ENCODE peak calls at places on chromosome 12, in five cellular contexts. I is glutamatergic neuron; P is astrocyte of the cerebellum; F is CD8-positive, alpha-beta T cell; V is choroid plexus epithelial cell. M is an unnamed sample.
A peak's percentile ranks its signal among the peaks of the same experiment; 100 is the strongest.

GRCh38 chr12:95390192-95390591 is 83.8 kb upstream of the METAP2 start:
- DNase-seq in I (no peak), P (no peak), F (no peak), V (no peak), M (no peak)

GRCh38 chr12:64782181-64782580 is 23.0 kb upstream of the GNS start:
- DNase-seq in I (no peak), P (no peak), F (no peak), V (no peak), M (no peak)

GRCh38 chr12:16175893-16176292 is 101.6 kb downstream of the SLC15A5 start:
- DNase-seq in I (no peak), P (no peak), F (no peak), V (no peak), M (no peak)

GRCh38 chr12:3598896-3599295 is 107.9 kb downstream of the PRMT8 start:
- DNase-seq in I (no peak), P (no peak), F (no peak), V (no peak), M (no peak)

GRCh38 chr12:109760031-109760929 is 46.7 kb downstream of the FAM222A start:
- DNase-seq in I (no peak), P (no peak), F (peak; percentile 41), V (no peak), M (peak; percentile 1)

GRCh38 chr12:80837342-80837978 is 100.3 kb downstream of the LIN7A start:
- DNase-seq in I (peak; percentile 28), P (peak; percentile 66), F (no peak), V (peak; percentile 87), M (peak; percentile 34)

GRCh38 chr12:27260746-27261145 is 16.7 kb downstream of the STK38L start:
- DNase-seq in I (no peak), P (no peak), F (no peak), V (peak; percentile 76), M (no peak)

GRCh38 chr12:98644433-98644711 is 216 bp downstream of the IKBIP start:
- DNase-seq in I (peak; percentile 67), P (no peak), F (no peak), V (no peak), M (no peak)

GRCh38 chr12:64674367-64674922 is 64.2 kb downstream of the RASSF3 start:
- DNase-seq in I (no peak), P (no peak), F (peak; percentile 86), V (no peak), M (no peak)

GRCh38 chr12:9902539-9903228 is 21.4 kb downstream of the KLRF2 start:
- DNase-seq in I (no peak), P (no peak), F (no peak), V (no peak), M (no peak)

GRCh38 chr12:9897524-9897923 is 16.2 kb downstream of the KLRF2 start:
- DNase-seq in I (no peak), P (no peak), F (no peak), V (no peak), M (no peak)

GRCh38 chr12:9895215-9895971 is 14.1 kb downstream of the KLRF2 start:
- DNase-seq in I (no peak), P (no peak), F (no peak), V (no peak), M (no peak)

GRCh38 chr12:9899209-9899608 is 17.9 kb downstream of the KLRF2 start:
- DNase-seq in I (no peak), P (no peak), F (no peak), V (no peak), M (no peak)

GRCh38 chr12:9900930-9901329 is 19.6 kb downstream of the KLRF2 start:
- DNase-seq in I (no peak), P (no peak), F (no peak), V (no peak), M (no peak)
- TF ChIP-seq CTCF in I (no peak), P (no peak), F (no peak), V (no peak), M (no peak)

GRCh38 chr12:132828706-132829534 is at the start of gene GOLGA3:
- DNase-seq in I (peak; percentile 94), P (peak; percentile 82), F (peak; percentile 98), V (peak; percentile 96), M (peak; percentile 94)

GRCh38 chr12:132825861-132826260 is 2.8 kb downstream of the GOLGA3 start:
- DNase-seq in I (no peak), P (no peak), F (no peak), V (no peak), M (no peak)

GRCh38 chr12:132825089-132825488 is 3.6 kb downstream of the GOLGA3 start:
- DNase-seq in I (no peak), P (no peak), F (no peak), V (no peak), M (no peak)

GRCh38 chr12:132831771-132832170 is 3.1 kb upstream of the GOLGA3 start:
- DNase-seq in I (no peak), P (no peak), F (no peak), V (no peak), M (no peak)

GRCh38 chr12:132827763-132828703 is 636 bp downstream of the GOLGA3 start:
- DNase-seq in I (peak; percentile 36), P (peak; percentile 39), F (no peak), V (peak; percentile 79), M (no peak)
- TF ChIP-seq CTCF in I (no peak), P (no peak), F (no peak), V (peak; percentile 3), M (no peak)

GRCh38 chr12:51687142-51687935 is 96.3 kb downstream of the SCN8A start:
- DNase-seq in I (no peak), P (no peak), F (no peak), V (peak; percentile 9), M (no peak)

GRCh38 chr12:51693569-51693968 is 102.5 kb downstream of the SCN8A start:
- DNase-seq in I (no peak), P (no peak), F (no peak), V (no peak), M (no peak)

GRCh38 chr12:51686727-51687126 is 95.7 kb downstream of the SCN8A start:
- DNase-seq in I (no peak), P (no peak), F (no peak), V (peak; percentile 5), M (no peak)

GRCh38 chr12:51692016-51692415 is 101.0 kb downstream of the SCN8A start:
- DNase-seq in I (no peak), P (no peak), F (no peak), V (no peak), M (no peak)

DNA sequence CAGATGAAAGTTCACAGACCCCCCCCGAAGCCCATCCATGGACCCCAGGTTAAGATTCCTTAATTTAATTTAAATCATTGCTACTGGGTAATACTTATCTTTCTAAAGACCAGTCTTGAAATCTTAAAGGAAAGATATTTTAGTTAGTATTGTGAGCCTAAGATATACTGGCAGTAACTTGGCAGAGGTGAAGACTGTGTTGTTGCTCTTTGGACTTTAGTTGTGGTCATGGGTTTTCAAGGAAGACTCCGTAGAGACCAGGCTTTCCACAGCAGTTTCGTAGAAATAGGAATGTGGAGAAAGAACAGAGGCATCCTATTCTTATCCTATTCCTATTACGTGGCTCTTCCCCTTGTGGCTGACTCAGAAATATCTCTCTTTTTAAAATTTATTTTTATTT is 98.9 kb downstream of the SCN8A start:
- DNase-seq in I (no peak), P (no peak), F (no peak), V (no peak), M (no peak)
- TF ChIP-seq CTCF in I (no peak), P (no peak), F (no peak), V (no peak), M (no peak)

DNA sequence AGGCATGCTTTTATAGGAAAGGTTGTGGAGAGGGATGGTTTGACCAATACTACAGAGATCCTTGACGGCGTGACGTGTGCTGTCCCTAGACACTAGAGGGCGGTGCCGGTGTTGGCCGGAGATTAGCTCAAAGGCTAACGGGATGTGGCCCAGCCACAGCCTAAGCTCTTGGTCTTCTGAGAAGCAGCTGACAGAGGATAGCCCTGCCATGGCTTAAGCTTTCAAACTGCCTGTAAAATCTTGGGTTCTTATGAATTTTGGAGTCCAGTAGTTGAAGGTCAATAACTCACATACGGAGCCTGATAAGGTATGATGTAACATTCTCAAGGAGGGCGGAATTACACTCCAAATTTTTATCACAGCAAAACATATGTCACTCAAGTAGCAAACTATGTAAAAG is 515.7 kb upstream of the ATXN7L3B start:
- DNase-seq in I (peak; percentile 65), P (peak; percentile 8), F (no peak), V (peak; percentile 75), M (peak; percentile 74)
- TF ChIP-seq CTCF in I (peak; percentile 65), P (peak; percentile 76), F (no peak), V (peak; percentile 82), M (peak; percentile 67)

GRCh38 chr12:67630373-67631088 is 18.0 kb upstream of the DYRK2 start:
- DNase-seq in I (no peak), P (no peak), F (peak; percentile 89), V (peak; percentile 52), M (peak; percentile 6)
- TF ChIP-seq CTCF in I (no peak), P (no peak), F (peak; percentile 64), V (no peak), M (no peak)

DNA sequence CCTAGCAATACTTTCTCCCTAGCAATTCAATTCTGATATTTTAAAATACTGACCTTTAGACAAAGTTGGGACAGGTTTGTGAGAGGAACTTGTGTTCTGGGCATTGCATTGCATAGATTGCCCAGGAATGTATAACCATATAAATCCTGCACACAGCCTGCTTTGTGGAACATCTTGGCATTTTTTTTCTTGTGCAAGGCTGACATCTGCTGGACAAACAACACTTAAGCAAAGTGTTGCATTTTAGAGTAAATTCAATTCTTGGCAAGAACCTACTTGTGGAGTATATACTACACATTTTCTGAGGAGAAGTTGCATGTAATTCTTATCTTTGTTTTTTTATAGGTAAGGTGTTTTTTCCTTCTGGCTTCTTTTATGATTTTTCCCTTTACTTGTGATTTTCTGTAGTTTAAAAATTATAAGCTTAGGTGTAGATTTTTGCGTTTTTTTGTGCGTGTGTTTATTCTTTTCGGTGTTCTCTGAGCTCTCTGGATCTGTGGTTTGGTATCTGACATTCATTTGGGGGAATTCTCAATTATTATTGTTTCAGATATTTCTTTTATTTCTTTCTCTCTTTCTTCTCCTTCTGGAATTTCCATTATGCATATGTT is 26.4 kb downstream of the TESPA1 start:
- DNase-seq in I (no peak), P (peak; percentile 47), F (peak; percentile 63), V (peak; percentile 87), M (peak; percentile 55)
- TF ChIP-seq CTCF in I (peak; percentile 49), P (peak; percentile 63), F (peak; percentile 75), V (peak; percentile 75), M (peak; percentile 74)

DNA sequence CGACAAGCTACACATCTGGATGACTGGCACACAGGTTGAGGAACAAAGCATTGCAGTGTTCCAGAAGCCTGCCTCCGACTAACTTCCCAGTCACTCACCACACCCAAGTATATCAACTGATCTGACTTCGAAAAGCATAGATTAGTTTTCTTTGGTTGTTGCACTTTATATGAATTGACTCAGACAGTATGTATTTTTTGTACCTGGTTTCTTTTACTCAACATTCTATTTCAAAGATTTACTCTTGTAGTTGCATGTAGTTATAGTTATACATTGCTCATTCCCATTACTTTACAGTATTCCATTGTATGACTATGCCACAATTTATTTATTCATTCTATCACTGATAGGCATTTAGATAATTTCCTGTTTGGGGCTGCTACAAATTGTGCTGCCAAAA is 17.9 kb downstream of the PLCZ1 start:
- DNase-seq in I (no peak), P (no peak), F (no peak), V (no peak), M (no peak)
- TF ChIP-seq CTCF in I (no peak), P (no peak), F (no peak), V (no peak), M (no peak)

M was measured in nephron progenitor cell.